ENCODE peak calls at places on chromosomes 16 and 17, in four cellular contexts. R is H1, L is K562, N is GM12878. B is an unnamed sample.

GRCh38 chr17:67017895-67018294 is 26.5 kb upstream of the CACNG1 start:
- DNase-seq in N (no peak), L (no peak), R (no peak), B (no peak)

GRCh38 chr16:84449156-84450140 is 55.0 kb downstream of the MEAK7 start:
- DNase-seq in R (no peak), N (no peak), L (no peak), B (no peak)

GRCh38 chr17:17186051-17186450 is 20.1 kb downstream of the PLD6 start:
- DNase-seq in L (no peak), N (no peak), R (no peak), B (no peak)

GRCh38 chr17:17808706-17809432 is 27.9 kb downstream of the SREBF1 start:
- DNase-seq in L (no peak), R (no peak), N (no peak), B (no peak)

GRCh38 chr17:70184770-70185169 is 15.4 kb downstream of the KCNJ2 start:
- DNase-seq in N (no peak), L (no peak), R (no peak), B (no peak)

GRCh38 chr17:80092959-80093358 is 8.4 kb upstream of the GAA start:
- DNase-seq in L (no peak), N (no peak), R (no peak), B (no peak)

GRCh38 chr17:57490890-57491289 is 234.6 kb downstream of the MSI2 start:
- DNase-seq in N (no peak), R (no peak), L (no peak), B (no peak)

GRCh38 chr17:78105551-78105950 is 23.0 kb downstream of the TMC6 start:
- DNase-seq in R (no peak), N (no peak), L (no peak), B (no peak)

GRCh38 chr16:85083051-85083639 is 29.1 kb downstream of the CIBAR2 start:
- DNase-seq in N (no peak), R (peak), L (no peak), B (no peak)

GRCh38 chr17:74875155-74875969 is 2.6 kb upstream of the FDXR start:
- DNase-seq in L (no peak), R (no peak), N (no peak), B (no peak)

GRCh38 chr16:21060027-21060510 is 90.6 kb downstream of the DNAH3 start:
- DNase-seq in R (no peak), L (no peak), N (no peak), B (no peak)

GRCh38 chr17:68427575-68427974 is 29.7 kb downstream of the WIPI1 start:
- DNase-seq in R (no peak), L (no peak), N (no peak), B (no peak)
- TF ChIP-seq CEBPB in R (no peak), L (no peak), N (no peak), B (no peak)

GRCh38 chr17:42276609-42277341 is 584 bp upstream of the STAT5B start:
- DNase-seq in L (peak), R (no peak), N (no peak), B (no peak)
- TF ChIP-seq EGR1 in L (no peak), R (no peak), N (no peak), B (no peak)

DNA sequence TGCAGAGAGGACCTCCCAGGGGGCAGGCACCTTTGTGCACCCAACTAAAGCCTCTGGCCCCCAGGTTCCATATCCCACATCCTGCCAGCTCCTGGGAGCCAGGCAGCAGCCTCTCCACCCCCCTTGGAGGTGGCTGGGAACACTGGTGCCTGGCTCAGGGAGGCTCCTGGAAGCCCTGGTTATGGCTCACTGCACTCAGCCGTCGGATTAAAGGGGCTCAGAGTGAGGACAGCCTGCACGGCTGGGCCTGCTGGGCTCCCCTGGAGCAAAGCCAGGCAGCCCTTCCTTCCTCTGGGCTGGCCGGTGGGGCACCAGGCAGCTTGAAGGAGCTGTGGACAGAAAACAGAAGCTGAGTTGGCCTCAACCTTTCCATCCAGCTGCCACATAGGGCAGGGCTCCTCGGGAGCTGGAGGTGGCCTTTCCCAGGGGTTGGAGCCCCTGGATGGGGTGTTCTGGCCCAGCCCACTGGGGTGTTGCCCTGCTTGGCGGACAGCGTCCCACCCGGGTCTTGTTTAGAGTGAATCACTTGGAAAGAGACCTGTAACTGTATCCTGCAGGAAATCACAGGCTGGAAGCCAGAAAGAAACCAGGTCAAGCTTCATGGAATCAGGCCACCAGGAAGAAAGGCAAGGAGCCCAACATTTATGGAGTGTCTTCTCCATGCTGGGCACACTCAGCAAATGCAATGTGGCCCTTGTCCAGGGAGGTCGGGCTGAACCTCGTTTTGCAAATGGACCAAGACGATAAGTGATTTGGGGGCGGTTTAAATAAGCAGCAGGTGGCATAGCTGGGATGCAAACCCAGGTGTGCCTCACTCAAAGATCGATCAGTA is 253.3 kb downstream of the SOX9 start:
- DNase-seq in L (no peak), N (no peak), R (no peak), B (no peak)
- TF ChIP-seq CEBPB in L (no peak), N (no peak), R (no peak), B (no peak)

DNA sequence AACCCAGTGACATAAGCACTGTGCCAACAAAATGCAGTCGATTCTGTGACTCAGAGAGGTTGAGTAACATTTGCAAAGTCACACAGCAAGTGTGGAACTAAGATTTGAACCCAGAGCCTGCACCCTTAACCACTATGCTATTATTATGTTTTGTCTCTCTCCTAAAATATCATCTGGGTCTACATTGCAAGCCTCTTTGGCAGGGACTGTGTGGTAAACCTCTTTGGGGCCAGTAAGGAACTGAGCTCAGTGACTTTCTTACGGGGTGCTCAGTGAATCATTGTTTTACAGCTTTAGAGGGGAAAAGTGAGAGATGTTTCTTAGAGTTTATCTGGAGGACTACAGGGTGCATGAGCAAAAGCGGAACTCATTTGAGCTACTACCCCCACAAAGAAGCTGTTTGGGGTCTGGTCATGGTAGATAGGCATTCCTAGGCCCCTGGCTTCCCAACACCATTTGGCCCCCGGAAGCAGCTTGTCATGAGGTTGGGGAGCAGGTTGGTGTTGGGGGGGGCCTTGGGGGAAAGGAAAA is 9.8 kb downstream of the CIITA start:
- DNase-seq in L (peak), R (no peak), N (no peak), B (no peak)
- TF ChIP-seq EGR1 in L (no peak), R (no peak), N (no peak), B (no peak)

GRCh38 chr17:55219484-55219883 is 45.3 kb upstream of the HLF start:
- DNase-seq in R (no peak), L (no peak), N (no peak), B (no peak)

GRCh38 chr17:55224746-55225145 is 40.0 kb upstream of the HLF start:
- DNase-seq in N (no peak), R (no peak), L (no peak), B (no peak)

GRCh38 chr17:55225237-55225636 is 39.5 kb upstream of the HLF start:
- DNase-seq in R (no peak), N (no peak), L (no peak), B (no peak)

GRCh38 chr17:55215711-55216110 is 49.0 kb upstream of the HLF start:
- DNase-seq in R (no peak), L (no peak), N (no peak), B (no peak)

DNA sequence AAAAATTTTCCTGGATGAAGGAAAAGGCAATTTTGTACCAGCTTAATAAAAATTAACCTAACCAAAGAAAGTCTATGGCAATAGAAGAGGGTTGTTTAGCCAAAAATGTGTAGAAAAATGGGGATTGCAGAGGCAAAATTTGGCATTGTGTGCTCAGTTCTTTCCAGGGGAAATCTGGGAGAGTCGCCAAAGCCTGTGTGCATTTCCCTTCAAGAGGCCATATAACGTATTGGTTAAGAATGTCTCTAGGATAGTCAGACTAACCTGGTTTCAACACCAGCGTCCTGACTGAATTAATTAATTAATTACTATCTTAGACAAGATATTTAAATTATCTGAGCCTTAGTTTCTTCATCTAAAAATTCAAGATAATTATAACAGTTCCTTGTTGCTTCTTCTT is 44.8 kb upstream of the HLF start:
- DNase-seq in L (no peak), R (no peak), N (no peak), B (no peak)
- TF ChIP-seq CEBPB in L (no peak), R (no peak), N (no peak), B (no peak)

GRCh38 chr16:50195756-50196155 is 42.6 kb downstream of the TENT4B start:
- DNase-seq in L (no peak), R (no peak), N (no peak), B (no peak)

GRCh38 chr16:50197582-50197981 is 44.5 kb downstream of the TENT4B start:
- DNase-seq in L (no peak), R (no peak), N (no peak), B (no peak)

GRCh38 chr16:50195276-50195675 is 42.2 kb downstream of the TENT4B start:
- DNase-seq in R (no peak), L (no peak), N (no peak), B (no peak)

GRCh38 chr16:50198802-50199410 is 45.8 kb downstream of the TENT4B start:
- DNase-seq in R (no peak), L (no peak), N (no peak), B (no peak)

GRCh38 chr16:50196736-50197135 is 43.6 kb downstream of the TENT4B start:
- DNase-seq in R (no peak), L (no peak), N (no peak), B (no peak)
- TF ChIP-seq EGR1 in R (no peak), L (no peak), N (no peak), B (no peak)

GRCh38 chr17:5488752-5489151 is 2.4 kb downstream of the MIS12 start:
- DNase-seq in R (no peak), N (no peak), L (no peak), B (no peak)

GRCh38 chr17:5481451-5481850 is 4.5 kb downstream of the DERL2 start:
- DNase-seq in R (no peak), L (no peak), N (no peak), B (no peak)

GRCh38 chr17:5486206-5487124 is at the start of gene MIS12:
- DNase-seq in R (peak), L (peak), N (peak), B (peak)

GRCh38 chr17:5485270-5486205 is at the start of gene DERL2:
- DNase-seq in N (no peak), L (peak), R (no peak), B (no peak)
- TF ChIP-seq CEBPB in N (no peak), L (peak), R (no peak), B (no peak)

B was measured in HCT116.